ENCODE peak calls at places on chromosome 16, in four cellular contexts. H is fibroblast of lung, G is right cardiac atrium, C is right lobe of liver. U is an unnamed sample. For H3K4me1, the result is how much of the 10 kb centered on the place peaks cover.

GRCh38 chr16:89482824-89483220 is 7.5 kb downstream of the ANKRD11 start:
- DNase-seq in H (no peak), C (no peak), G (no peak), U (peak)

GRCh38 chr16:55662641-55663040 is 6.9 kb downstream of the SLC6A2 start:
- DNase-seq in H (no peak), C (no peak), G (no peak), U (no peak)

GRCh38 chr16:73093146-73094144 is 45.5 kb upstream of the ZFHX3 start:
- DNase-seq in C (no peak), H (peak), G (peak), U (no peak)

GRCh38 chr16:68452176-68452575 is 3.9 kb upstream of the SMPD3 start:
- DNase-seq in C (no peak), H (no peak), G (no peak), U (no peak)

GRCh38 chr16:23934610-23935009 is 98.8 kb downstream of the PRKCB start:
- DNase-seq in H (no peak), C (no peak), G (no peak), U (no peak)

GRCh38 chr16:14672403-14672971 is 21.6 kb downstream of the PLA2G10 start:
- DNase-seq in C (no peak), G (no peak), H (no peak), U (no peak)

GRCh38 chr16:50841081-50841886 is 99.4 kb downstream of the CYLD start:
- DNase-seq in C (no peak), H (no peak), G (no peak), U (no peak)

GRCh38 chr16:783404-784161 is 4.6 kb downstream of the RPUSD1 start:
- DNase-seq in H (peak), G (peak), C (no peak), U (no peak)

GRCh38 chr16:4293822-4294457 is 21.1 kb upstream of the TFAP4 start:
- DNase-seq in G (peak), C (no peak), H (peak), U (no peak)

GRCh38 chr16:73703891-73704290 is 592.7 kb upstream of the PSMD7 start:
- DNase-seq in C (no peak), H (no peak), G (no peak), U (no peak)

GRCh38 chr16:57071840-57072541 is 20.4 kb upstream of the CPNE2 start:
- DNase-seq in H (peak), G (no peak), C (no peak), U (no peak)

GRCh38 chr16:27319257-27319965 is 5.6 kb downstream of the IL4R start:
- DNase-seq in G (no peak), H (no peak), C (no peak), U (no peak)

GRCh38 chr16:20906225-20906870 is 5.8 kb downstream of the LYRM1 start:
- DNase-seq in C (no peak), H (peak), G (no peak), U (no peak)

GRCh38 chr16:25785361-25785760 is 93.6 kb downstream of the HS3ST4 start:
- DNase-seq in C (no peak), H (no peak), G (no peak), U (no peak)

GRCh38 chr16:87608400-87608985 is 6.2 kb downstream of the JPH3 start:
- DNase-seq in G (peak), C (no peak), H (peak), U (peak)

GRCh38 chr16:88296437-88297177 is 86.2 kb upstream of the ZNF469 start:
- DNase-seq in G (no peak), C (peak), H (no peak), U (no peak)

GRCh38 chr16:68526143-68526781 is 12.8 kb upstream of the ZFP90 start:
- DNase-seq in G (no peak), C (no peak), H (no peak), U (no peak)

GRCh38 chr16:56933266-56933619 is 1.3 kb downstream of the HERPUD1 start:
- DNase-seq in C (no peak), G (no peak), H (no peak), U (no peak)

GRCh38 chr16:87360862-87361610 is 22.5 kb downstream of the FBXO31 start:
- DNase-seq in G (no peak), H (no peak), C (no peak), U (no peak)

GRCh38 chr16:48323783-48324775 is 61.1 kb downstream of the SIAH1 start:
- DNase-seq in C (no peak), H (peak), G (no peak), U (no peak)

GRCh38 chr16:19776565-19776964 is 58.5 kb downstream of the IQCK start:
- DNase-seq in G (no peak), H (no peak), C (no peak), U (no peak)
- H3K4me1 ChIP-seq in G (under half), H (under half), C (under half), U (under half)

DNA sequence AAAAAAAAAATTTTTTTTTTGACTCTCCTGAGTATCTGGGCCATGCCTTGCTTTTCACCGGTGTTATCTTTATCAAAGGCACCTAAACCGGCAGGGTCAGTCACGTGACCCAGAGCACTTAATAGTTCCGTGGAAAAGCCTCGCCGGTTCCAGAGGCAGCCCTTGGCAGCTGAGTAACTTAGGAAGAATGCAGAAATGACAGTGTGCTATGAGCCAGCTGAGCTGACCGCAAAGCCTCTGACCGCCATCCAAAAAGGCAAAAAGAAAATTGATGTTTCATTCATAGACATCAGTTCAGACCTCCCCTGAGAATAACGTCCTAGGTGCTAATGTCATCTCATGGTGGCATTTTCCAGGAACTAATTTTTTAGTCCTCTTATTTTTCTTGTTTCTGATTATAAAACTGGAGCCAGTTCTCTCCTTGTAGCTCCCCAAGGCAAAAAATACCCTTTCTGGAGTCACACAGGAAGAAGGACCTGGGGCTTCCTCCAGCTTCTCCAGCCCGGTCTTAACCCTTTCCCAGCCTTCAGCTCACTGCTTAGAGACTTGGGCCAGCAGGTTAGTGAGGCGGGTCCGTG is 122.6 kb downstream of the SOCS1 start:
- DNase-seq in H (peak), C (peak), G (peak), U (no peak)
- H3K4me1 ChIP-seq in H (under half), C (under half), G (under half), U (under half)

GRCh38 chr16:30377050-30377811 is 2.6 kb downstream of the MYL11 start:
- DNase-seq in G (no peak), H (no peak), C (no peak), U (no peak)
- H3K4me1 ChIP-seq in G (under half), H (under half), C (under half), U (under half)

DNA sequence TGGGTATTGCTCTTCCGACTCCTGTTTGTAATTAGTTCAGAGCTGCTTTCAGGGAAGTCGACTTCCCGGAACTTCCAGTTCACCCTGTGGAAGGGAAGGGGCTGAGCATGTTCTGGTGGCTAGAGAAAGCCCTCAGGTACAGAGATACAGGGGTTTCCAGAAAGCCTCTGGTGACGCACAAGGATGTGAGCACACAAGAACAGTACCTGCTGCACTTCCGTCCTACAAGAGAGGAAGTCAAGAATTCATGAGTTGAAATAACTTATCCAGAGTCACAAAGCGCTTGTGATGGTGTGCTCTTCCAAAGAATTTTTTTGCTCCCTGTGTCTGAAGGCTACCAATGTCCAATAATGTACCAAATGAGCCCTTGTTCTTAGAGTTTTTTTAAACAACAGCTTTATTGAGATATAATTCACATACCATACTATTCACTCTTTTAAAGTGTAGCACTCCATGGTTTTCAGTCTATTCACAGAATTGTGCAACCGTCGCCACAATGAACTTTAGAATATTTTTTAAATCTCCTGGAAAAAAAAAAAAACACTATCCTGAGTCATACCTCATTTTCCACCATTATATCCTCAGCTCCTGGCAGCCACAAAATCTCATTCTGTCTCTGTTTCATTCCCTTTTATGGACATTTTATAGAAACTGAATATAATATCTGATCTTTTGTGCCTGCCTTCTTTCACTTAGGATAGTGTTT is 327.6 kb downstream of the CDH13 start:
- DNase-seq in C (no peak), H (peak), G (no peak), U (no peak)
- H3K4me1 ChIP-seq in C (under half), H (under half), G (under half), U (under half)

GRCh38 chr16:85573045-85573695 is 40.0 kb upstream of the GSE1 start:
- DNase-seq in C (no peak), H (no peak), G (no peak), U (no peak)
- H3K4me1 ChIP-seq in C (under half), H (under half), G (under half), U (half or more)

DNA sequence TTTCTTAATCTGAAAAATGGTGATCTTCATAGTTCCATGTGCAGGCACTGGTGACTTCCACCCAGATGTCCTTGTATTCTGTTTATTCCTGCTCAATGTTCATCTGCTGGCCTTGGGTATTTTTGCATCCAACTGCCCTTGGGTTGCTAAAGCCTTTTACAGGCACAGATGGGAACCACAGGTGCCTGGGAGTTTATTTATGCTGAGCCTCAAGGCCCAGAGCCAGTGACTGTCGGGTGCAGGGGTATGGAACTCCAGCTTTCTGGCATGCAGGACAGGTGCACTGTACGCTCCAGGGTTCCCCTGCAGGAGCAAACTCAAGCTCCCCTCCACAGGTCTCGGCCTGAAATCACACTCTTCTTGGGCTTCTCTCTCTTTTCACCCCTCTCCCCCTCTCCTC is 22.3 kb downstream of the DYNLRB2 start:
- DNase-seq in G (no peak), C (no peak), H (no peak), U (no peak)
- H3K4me1 ChIP-seq in G (under half), C (under half), H (under half), U (under half)

U was measured in mucosa of descending colon.